ENCODE peak calls at places on chromosome 1, in four cellular contexts. A is H1, F is suprapubic skin, P is tibial nerve. O is an unnamed sample.

GRCh38 chr1:153679337-153680119 is 1.0 kb downstream of the NPR1 start:
- DNase-seq in F (no peak), P (no peak), A (no peak), O (no peak)

GRCh38 chr1:182845894-182846293 is 6.7 kb downstream of the DHX9 start:
- DNase-seq in A (no peak), P (no peak), F (no peak), O (no peak)

GRCh38 chr1:227767401-227768396 is 32.5 kb downstream of the SNAP47 start:
- DNase-seq in F (no peak), A (no peak), P (no peak), O (no peak)

GRCh38 chr1:229363723-229364122 is 20.9 kb upstream of the CCSAP start:
- DNase-seq in F (no peak), P (no peak), A (no peak), O (no peak)

GRCh38 chr1:226438007-226438406 is 30.1 kb upstream of the PARP1 start:
- DNase-seq in A (no peak), P (no peak), F (no peak), O (no peak)

GRCh38 chr1:112702067-112702395 is 4.9 kb downstream of the RHOC start:
- DNase-seq in A (no peak), P (no peak), F (peak; percentile 30), O (no peak)

GRCh38 chr1:12356004-12356890 is 126.4 kb downstream of the VPS13D start:
- DNase-seq in A (no peak), F (no peak), P (no peak), O (no peak)

GRCh38 chr1:38559180-38559874 is 300.2 kb downstream of the RRAGC start:
- DNase-seq in P (no peak), F (no peak), A (no peak), O (no peak)

GRCh38 chr1:224884428-224884827 is 45.0 kb upstream of the DNAH14 start:
- DNase-seq in F (no peak), P (no peak), A (no peak), O (no peak)

GRCh38 chr1:76336951-76337371 is 262.4 kb downstream of the ST6GALNAC3 start:
- DNase-seq in A (no peak), F (no peak), P (peak; percentile 23), O (no peak)

GRCh38 chr1:25360596-25361581 is 22.8 kb downstream of the TMEM50A start:
- DNase-seq in P (no peak), F (no peak), A (no peak), O (no peak)

GRCh38 chr1:25361901-25362300 is 23.8 kb downstream of the TMEM50A start:
- DNase-seq in F (no peak), P (no peak), A (no peak), O (no peak)

GRCh38 chr1:25356441-25356840 is 18.3 kb downstream of the TMEM50A start:
- DNase-seq in P (no peak), F (no peak), A (no peak), O (no peak)

GRCh38 chr1:25356848-25357247 is 18.7 kb downstream of the TMEM50A start:
- DNase-seq in A (no peak), P (no peak), F (no peak), O (no peak)

DNA sequence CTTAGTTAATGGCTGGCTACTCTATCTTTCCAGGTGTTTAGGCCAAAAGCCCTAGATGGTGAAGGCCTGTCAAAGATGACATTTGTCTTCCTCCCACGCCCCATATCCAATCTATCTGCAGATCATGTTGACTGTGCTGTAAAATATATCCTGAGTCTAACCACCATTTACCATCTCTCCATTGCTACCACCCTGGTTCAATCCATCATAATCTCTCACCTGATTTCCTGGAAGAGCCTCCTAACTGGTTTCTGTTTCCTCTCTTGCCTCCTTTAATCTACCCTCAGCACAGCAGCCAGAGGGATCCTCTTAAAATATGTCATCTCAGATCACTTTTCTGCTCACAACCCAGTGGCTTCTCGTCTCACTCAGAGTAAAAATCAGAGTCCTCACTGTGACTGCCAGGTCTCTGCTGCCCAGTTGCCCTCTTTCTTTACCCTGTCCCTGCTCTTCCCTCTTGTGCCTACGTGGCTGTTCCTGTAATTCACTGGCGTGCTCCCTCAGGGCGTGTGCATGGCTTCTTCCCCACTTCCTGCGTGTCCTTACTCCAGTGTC is 17.8 kb downstream of the TMEM50A start:
- DNase-seq in F (no peak), A (no peak), P (no peak), O (no peak)
- TF ChIP-seq EP300 in F (no peak), A (no peak), P (no peak), O (no peak)

DNA sequence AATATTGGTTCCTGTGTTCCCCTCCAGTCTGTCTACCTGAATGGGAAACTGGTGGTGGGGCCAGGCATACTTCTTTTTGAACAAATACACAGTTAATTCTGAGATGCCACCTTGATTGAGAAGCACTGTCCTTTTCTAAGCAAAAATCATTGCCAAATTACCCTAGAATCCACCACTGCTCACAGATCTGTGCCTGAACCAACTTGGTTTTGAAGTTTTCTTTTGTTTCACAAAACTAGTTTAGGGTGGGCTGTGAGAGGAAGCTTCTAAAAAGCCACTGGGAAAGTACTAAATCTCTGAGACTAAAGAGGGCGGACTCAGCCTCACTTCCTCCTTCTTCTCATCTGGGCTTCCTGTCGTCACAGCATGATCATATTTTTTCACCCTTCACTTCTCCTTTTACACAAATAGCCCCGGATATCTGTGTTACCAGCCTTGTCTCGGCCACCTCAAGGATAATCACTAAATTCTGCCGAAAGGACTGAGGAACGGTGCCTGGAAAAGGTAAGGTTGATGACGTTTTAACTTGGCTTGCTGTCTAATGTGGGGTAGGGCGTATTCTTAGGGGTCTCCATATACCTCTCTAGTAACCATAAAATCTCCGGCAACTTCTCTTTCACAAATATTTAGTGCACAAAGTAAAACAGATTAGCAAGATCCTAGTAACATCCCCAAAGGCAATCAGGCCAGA is at the start of gene CD53:
- DNase-seq in F (no peak), A (no peak), P (peak; percentile 41), O (no peak)
- TF ChIP-seq POLR2A in F (no peak), A (no peak), P (peak; percentile 21), O (no peak)

GRCh38 chr1:32813941-32814739 is 3.0 kb downstream of the YARS1 start:
- DNase-seq in P (no peak), A (no peak), F (no peak), O (no peak)
- TF ChIP-seq EP300 in P (no peak), A (no peak), F (no peak), O (no peak)

GRCh38 chr1:3352084-3352951 is 102.1 kb upstream of the ARHGEF16 start:
- DNase-seq in F (no peak), A (no peak), P (peak; percentile 51), O (peak; percentile 95)
- TF ChIP-seq POLR2A in F (no peak), A (no peak), P (peak; percentile 47), O (no peak)